ENCODE peak calls at places on chromosomes 13 and 19, in five cellular contexts. One of them, this sample, is unnamed.

GRCh38 chr19:15188851-15189250 is 11.9 kb downstream of the NOTCH3 start:
- DNase-seq in neural progenitor cell: no peak
- DNase-seq in stimulated activated CD4-positive, alpha-beta T cell treated with anti-CD3 and anti-CD28 coated beads, Interleukin-2, amount 100 ng/mL, for 48 hours: no peak
- DNase-seq in GDM1: no peak
- DNase-seq in smooth muscle cell of the brain vasculature: no peak
- DNase-seq in this sample: no peak

GRCh38 chr13:102399791-102400618 is 1.8 kb downstream of the FGF14 start:
- DNase-seq in neural progenitor cell: peak; percentile 46
- DNase-seq in stimulated activated CD4-positive, alpha-beta T cell treated with anti-CD3 and anti-CD28 coated beads, Interleukin-2, amount 100 ng/mL, for 48 hours: no peak
- DNase-seq in GDM1: no peak
- DNase-seq in smooth muscle cell of the brain vasculature: no peak
- DNase-seq in this sample: no peak

GRCh38 chr13:102729560-102730275 is 34.9 kb upstream of the METTL21C start:
- DNase-seq in neural progenitor cell: no peak
- DNase-seq in stimulated activated CD4-positive, alpha-beta T cell treated with anti-CD3 and anti-CD28 coated beads, Interleukin-2, amount 100 ng/mL, for 48 hours: no peak
- DNase-seq in GDM1: no peak
- DNase-seq in smooth muscle cell of the brain vasculature: peak; percentile 43
- DNase-seq in this sample: no peak

GRCh38 chr19:48671456-48671995 is 1.3 kb downstream of the NTN5 start:
- DNase-seq in neural progenitor cell: no peak
- DNase-seq in stimulated activated CD4-positive, alpha-beta T cell treated with anti-CD3 and anti-CD28 coated beads, Interleukin-2, amount 100 ng/mL, for 48 hours: no peak
- DNase-seq in GDM1: no peak
- DNase-seq in smooth muscle cell of the brain vasculature: no peak
- DNase-seq in this sample: no peak

GRCh38 chr13:23723463-23723862 is 153.3 kb downstream of the TNFRSF19 start:
- DNase-seq in neural progenitor cell: no peak
- DNase-seq in stimulated activated CD4-positive, alpha-beta T cell treated with anti-CD3 and anti-CD28 coated beads, Interleukin-2, amount 100 ng/mL, for 48 hours: no peak
- DNase-seq in GDM1: no peak
- DNase-seq in smooth muscle cell of the brain vasculature: no peak
- DNase-seq in this sample: no peak

GRCh38 chr13:45119469-45119989 is 781 bp upstream of the GTF2F2 start:
- DNase-seq in neural progenitor cell: peak; percentile 18
- DNase-seq in stimulated activated CD4-positive, alpha-beta T cell treated with anti-CD3 and anti-CD28 coated beads, Interleukin-2, amount 100 ng/mL, for 48 hours: peak; percentile 38
- DNase-seq in GDM1: peak; percentile 47
- DNase-seq in smooth muscle cell of the brain vasculature: no peak
- DNase-seq in this sample: no peak

GRCh38 chr19:56476671-56477428 is at the start of gene ZNF667:
- DNase-seq in neural progenitor cell: peak; percentile 7
- DNase-seq in stimulated activated CD4-positive, alpha-beta T cell treated with anti-CD3 and anti-CD28 coated beads, Interleukin-2, amount 100 ng/mL, for 48 hours: no peak
- DNase-seq in GDM1: no peak
- DNase-seq in smooth muscle cell of the brain vasculature: no peak
- DNase-seq in this sample: no peak

GRCh38 chr19:7988307-7988706 is 17.1 kb downstream of the ELAVL1 start:
- DNase-seq in neural progenitor cell: no peak
- DNase-seq in stimulated activated CD4-positive, alpha-beta T cell treated with anti-CD3 and anti-CD28 coated beads, Interleukin-2, amount 100 ng/mL, for 48 hours: no peak
- DNase-seq in GDM1: no peak
- DNase-seq in smooth muscle cell of the brain vasculature: no peak
- DNase-seq in this sample: no peak

GRCh38 chr19:3554254-3555083 is 2.9 kb downstream of the MFSD12 start:
- DNase-seq in neural progenitor cell: no peak
- DNase-seq in stimulated activated CD4-positive, alpha-beta T cell treated with anti-CD3 and anti-CD28 coated beads, Interleukin-2, amount 100 ng/mL, for 48 hours: no peak
- DNase-seq in GDM1: peak; percentile 37
- DNase-seq in smooth muscle cell of the brain vasculature: no peak
- DNase-seq in this sample: no peak

GRCh38 chr13:35857769-35858168 is 273.4 kb downstream of the DCLK1 start:
- DNase-seq in neural progenitor cell: peak; percentile 71
- DNase-seq in stimulated activated CD4-positive, alpha-beta T cell treated with anti-CD3 and anti-CD28 coated beads, Interleukin-2, amount 100 ng/mL, for 48 hours: no peak
- DNase-seq in GDM1: no peak
- DNase-seq in smooth muscle cell of the brain vasculature: no peak
- DNase-seq in this sample: no peak

GRCh38 chr13:24625870-24626419 is 54.3 kb upstream of the ATP12A start:
- DNase-seq in neural progenitor cell: no peak
- DNase-seq in stimulated activated CD4-positive, alpha-beta T cell treated with anti-CD3 and anti-CD28 coated beads, Interleukin-2, amount 100 ng/mL, for 48 hours: no peak
- DNase-seq in GDM1: no peak
- DNase-seq in smooth muscle cell of the brain vasculature: no peak
- DNase-seq in this sample: peak; percentile 25

GRCh38 chr13:50483416-50483815 is 360.1 kb downstream of the DLEU7 start:
- DNase-seq in neural progenitor cell: no peak
- DNase-seq in stimulated activated CD4-positive, alpha-beta T cell treated with anti-CD3 and anti-CD28 coated beads, Interleukin-2, amount 100 ng/mL, for 48 hours: no peak
- DNase-seq in GDM1: no peak
- DNase-seq in smooth muscle cell of the brain vasculature: no peak
- DNase-seq in this sample: no peak

GRCh38 chr13:67278230-67278629 is 48.1 kb upstream of the PCDH9 start:
- DNase-seq in neural progenitor cell: no peak
- DNase-seq in stimulated activated CD4-positive, alpha-beta T cell treated with anti-CD3 and anti-CD28 coated beads, Interleukin-2, amount 100 ng/mL, for 48 hours: no peak
- DNase-seq in GDM1: no peak
- DNase-seq in smooth muscle cell of the brain vasculature: peak; percentile 45
- DNase-seq in this sample: no peak

GRCh38 chr13:113401452-113402415 is 37.8 kb upstream of the GRTP1 start:
- DNase-seq in neural progenitor cell: no peak
- DNase-seq in stimulated activated CD4-positive, alpha-beta T cell treated with anti-CD3 and anti-CD28 coated beads, Interleukin-2, amount 100 ng/mL, for 48 hours: no peak
- DNase-seq in GDM1: no peak
- DNase-seq in smooth muscle cell of the brain vasculature: no peak
- DNase-seq in this sample: no peak

GRCh38 chr19:14695471-14695870 is 5.6 kb downstream of the ZNF333 start:
- DNase-seq in neural progenitor cell: no peak
- DNase-seq in stimulated activated CD4-positive, alpha-beta T cell treated with anti-CD3 and anti-CD28 coated beads, Interleukin-2, amount 100 ng/mL, for 48 hours: no peak
- DNase-seq in GDM1: no peak
- DNase-seq in smooth muscle cell of the brain vasculature: no peak
- DNase-seq in this sample: no peak

GRCh38 chr13:95552208-95552538 is 347 bp upstream of the CLDN10 start:
- DNase-seq in neural progenitor cell: no peak
- DNase-seq in stimulated activated CD4-positive, alpha-beta T cell treated with anti-CD3 and anti-CD28 coated beads, Interleukin-2, amount 100 ng/mL, for 48 hours: no peak
- DNase-seq in GDM1: no peak
- DNase-seq in smooth muscle cell of the brain vasculature: no peak
- DNase-seq in this sample: no peak

This sample was measured in stomach.